ENCODE peak calls at places on chromosomes 13 and 19, in ten cellular contexts. K is naive thymus-derived CD8-positive, alpha-beta T cell; P is left ventricle myocardium superior; Q is neural crest cell; V is germinal center; U is Daoy; E is activated B cell treated with CpG ODN at 0.5 μM for 24 hours; G is cardiac muscle cell; M is RPMI8226; X is ureter. W is an unnamed sample.

GRCh38 chr19:53991224-53992113 is at the start of gene CACNG6:
- DNase-seq in K (no peak), P (no peak), Q (peak), V (no peak), U (peak), E (no peak), G (peak), M (peak), X (no peak), W (no peak)

GRCh38 chr13:72384879-72385278 is 342.6 kb downstream of the MZT1 start:
- DNase-seq in K (no peak), P (no peak), Q (no peak), V (no peak), U (no peak), E (no peak), G (peak), M (no peak), X (no peak), W (no peak)

GRCh38 chr19:8695501-8695900 is 3.1 kb downstream of the ACTL9 start:
- DNase-seq in K (no peak), P (no peak), Q (no peak), V (no peak), U (no peak), E (no peak), G (no peak), M (no peak), X (no peak), W (no peak)

GRCh38 chr19:39409207-39409885 is 2.7 kb downstream of the ZFP36 start:
- DNase-seq in K (peak), P (peak), Q (no peak), V (peak), U (peak), E (peak), G (peak), M (peak), X (peak), W (peak)

GRCh38 chr13:63088226-63088625 is 1672.6 kb upstream of the PCDH20 start:
- DNase-seq in K (no peak), P (no peak), Q (no peak), V (no peak), U (no peak), E (no peak), G (peak), M (no peak), X (no peak), W (no peak)

GRCh38 chr13:72341904-72342303 is 385.5 kb downstream of the MZT1 start:
- DNase-seq in K (no peak), P (no peak), Q (no peak), V (no peak), U (no peak), E (no peak), G (no peak), M (no peak), X (no peak), W (peak)

GRCh38 chr13:31225998-31226675 is 26.4 kb downstream of the B3GLCT start:
- DNase-seq in K (no peak), P (no peak), Q (no peak), V (no peak), U (no peak), E (no peak), G (no peak), M (no peak), X (no peak), W (no peak)

GRCh38 chr19:15378529-15379082 is 981 bp downstream of the AKAP8 start:
- DNase-seq in K (no peak), P (peak), Q (peak), V (peak), U (peak), E (no peak), G (peak), M (peak), X (peak), W (peak)